ENCODE peak calls at places on chromosomes 16 and 17, in ten cellular contexts. J is ovary, U is A549, L is suprapubic skin, I is adrenal gland, Q is breast epithelium, P is testis, Y is heart left ventricle, G is tibial nerve, N is H54. A is an unnamed sample.

GRCh38 chr16:47584464-47585225 is 123.5 kb downstream of the PHKB start:
- DNase-seq in J (no peak), U (no peak), L (no peak), I (no peak), Q (no peak), P (no peak), Y (no peak), G (no peak), N (no peak), A (no peak)

GRCh38 chr17:44170499-44171201 is at the start of gene ASB16:
- DNase-seq in J (no peak), U (no peak), L (no peak), I (peak), Q (no peak), P (peak), Y (peak), G (no peak), N (no peak), A (no peak)

GRCh38 chr17:44889003-44889402 is 10.2 kb downstream of the EFTUD2 start:
- DNase-seq in J (no peak), U (no peak), L (no peak), I (peak), Q (no peak), P (no peak), Y (no peak), G (no peak), N (no peak), A (no peak)

GRCh38 chr17:5584971-5585794 is 874 bp upstream of the NLRP1 start:
- DNase-seq in J (no peak), U (no peak), L (no peak), I (no peak), Q (no peak), P (no peak), Y (no peak), G (no peak), N (peak), A (no peak)

GRCh38 chr16:66357523-66357928 is 9.0 kb upstream of the CDH5 start:
- DNase-seq in J (no peak), U (peak), L (no peak), I (peak), Q (peak), P (peak), Y (peak), G (peak), N (peak), A (no peak)

GRCh38 chr16:85600078-85600477 is 13.0 kb upstream of the GSE1 start:
- DNase-seq in J (no peak), U (no peak), L (no peak), I (no peak), Q (no peak), P (no peak), Y (no peak), G (no peak), N (no peak), A (no peak)

GRCh38 chr17:59494757-59495368 is 70.5 kb upstream of the DHX40 start:
- DNase-seq in J (no peak), U (no peak), L (no peak), I (no peak), Q (no peak), P (no peak), Y (no peak), G (no peak), N (no peak), A (no peak)

GRCh38 chr17:78997231-78997741 is 12.3 kb downstream of the CANT1 start:
- DNase-seq in J (no peak), U (no peak), L (peak), I (peak), Q (no peak), P (peak), Y (peak), G (no peak), N (no peak), A (no peak)

GRCh38 chr16:81606039-81606438 is 161.4 kb downstream of the CMIP start:
- DNase-seq in J (no peak), U (no peak), L (no peak), I (no peak), Q (no peak), P (no peak), Y (no peak), G (no peak), N (no peak), A (no peak)

GRCh38 chr16:4092547-4093265 is 23.5 kb downstream of the ADCY9 start:
- DNase-seq in J (no peak), U (no peak), L (no peak), I (no peak), Q (no peak), P (no peak), Y (no peak), G (no peak), N (no peak), A (no peak)

GRCh38 chr16:797120-797420 is 3.5 kb downstream of the GNG13 start:
- DNase-seq in J (no peak), U (no peak), L (no peak), I (no peak), Q (no peak), P (no peak), Y (no peak), G (no peak), N (no peak), A (no peak)

GRCh38 chr17:10727192-10727591 is 2.6 kb downstream of the TMEM220 start:
- DNase-seq in J (no peak), U (no peak), L (no peak), I (no peak), Q (no peak), P (no peak), Y (no peak), G (no peak), N (no peak), A (no peak)

GRCh38 chr16:14155572-14156213 is 84.6 kb downstream of the MRTFB start:
- DNase-seq in J (no peak), U (no peak), L (no peak), I (no peak), Q (no peak), P (no peak), Y (no peak), G (no peak), N (no peak), A (no peak)

GRCh38 chr17:45731459-45731858 is 52.7 kb upstream of the CRHR1 start:
- DNase-seq in J (no peak), U (no peak), L (no peak), I (no peak), Q (no peak), P (no peak), Y (no peak), G (no peak), N (no peak), A (no peak)

GRCh38 chr16:19165101-19165500 is 2.9 kb upstream of the SYT17 start:
- DNase-seq in J (no peak), U (no peak), L (no peak), I (no peak), Q (no peak), P (no peak), Y (no peak), G (no peak), N (no peak), A (no peak)

GRCh38 chr17:16937431-16937830 is 34.5 kb downstream of the TNFRSF13B start:
- DNase-seq in J (no peak), U (no peak), L (peak), I (no peak), Q (no peak), P (peak), Y (no peak), G (no peak), N (no peak), A (no peak)

GRCh38 chr17:75270966-75271232 is at the start of gene MIF4GD:
- DNase-seq in J (no peak), U (no peak), L (no peak), I (no peak), Q (no peak), P (no peak), Y (no peak), G (no peak), N (no peak), A (no peak)

GRCh38 chr16:68356249-68356918 is 45.6 kb downstream of the PRMT7 start:
- DNase-seq in J (no peak), U (no peak), L (no peak), I (peak), Q (no peak), P (no peak), Y (no peak), G (no peak), N (no peak), A (peak)

GRCh38 chr17:74812109-74812864 is 36.1 kb upstream of the NAT9 start:
- DNase-seq in J (peak), U (no peak), L (no peak), I (no peak), Q (no peak), P (peak), Y (peak), G (no peak), N (no peak), A (no peak)

GRCh38 chr17:38352245-38353083 is 820 bp downstream of the SOCS7 start:
- DNase-seq in J (no peak), U (peak), L (no peak), I (peak), Q (no peak), P (peak), Y (peak), G (no peak), N (no peak), A (no peak)

GRCh38 chr17:40373324-40373723 is 8.8 kb upstream of the GJD3 start:
- DNase-seq in J (no peak), U (no peak), L (no peak), I (no peak), Q (no peak), P (no peak), Y (no peak), G (no peak), N (no peak), A (no peak)

GRCh38 chr17:43702636-43703035 is 40.9 kb upstream of the MEOX1 start:
- DNase-seq in J (no peak), U (peak), L (no peak), I (no peak), Q (no peak), P (peak), Y (no peak), G (no peak), N (no peak), A (no peak)

GRCh38 chr17:83105512-83105911 is 26.1 kb downstream of the METRNL start:
- DNase-seq in J (no peak), U (no peak), L (no peak), I (no peak), Q (no peak), P (no peak), Y (no peak), G (no peak), N (no peak), A (no peak)

GRCh38 chr17:83106913-83107655 is 27.7 kb downstream of the METRNL start:
- DNase-seq in J (no peak), U (no peak), L (no peak), I (no peak), Q (no peak), P (no peak), Y (no peak), G (no peak), N (no peak), A (no peak)

GRCh38 chr17:83107656-83108048 is 28.2 kb downstream of the METRNL start:
- DNase-seq in J (no peak), U (no peak), L (no peak), I (no peak), Q (no peak), P (no peak), Y (no peak), G (no peak), N (no peak), A (no peak)

GRCh38 chr17:83104577-83105505 is 25.4 kb downstream of the METRNL start:
- DNase-seq in J (no peak), U (no peak), L (no peak), I (no peak), Q (no peak), P (no peak), Y (no peak), G (no peak), N (no peak), A (no peak)

GRCh38 chr17:83106036-83106577 is 26.7 kb downstream of the METRNL start:
- DNase-seq in J (no peak), U (no peak), L (no peak), I (no peak), Q (no peak), P (no peak), Y (no peak), G (no peak), N (no peak), A (no peak)
- TF ChIP-seq POLR2A in J (no peak), U (no peak), L (no peak), I (no peak), Q (no peak), P (no peak), Y (no peak), G (no peak), N (no peak), A (no peak)

DNA sequence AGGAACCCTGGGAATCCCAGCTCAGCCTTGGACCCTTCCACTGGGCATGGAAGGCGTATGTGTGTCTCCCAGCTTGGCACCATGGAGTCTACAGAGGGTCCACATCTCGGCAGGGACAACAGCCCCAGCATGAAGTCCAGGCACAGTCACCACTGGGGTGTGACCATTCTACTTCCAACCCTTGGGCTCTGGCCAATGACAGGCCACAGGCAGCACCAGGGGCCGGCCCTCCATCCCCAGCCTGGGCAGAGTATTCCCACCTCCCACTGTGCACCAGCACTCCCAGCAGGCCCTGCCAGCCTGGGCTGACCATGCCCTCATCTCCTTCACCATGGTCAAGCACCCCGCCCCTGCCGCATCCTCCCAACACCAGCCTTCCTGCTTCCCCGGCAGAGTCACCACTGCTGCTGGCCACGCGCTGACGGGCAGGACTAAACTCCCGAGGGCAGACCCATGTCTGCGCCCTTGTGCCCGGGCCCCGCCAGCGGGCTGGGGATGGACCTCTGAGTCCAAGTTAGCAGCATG is 9.5 kb upstream of the PPP1R27 start:
- DNase-seq in J (no peak), U (no peak), L (no peak), I (no peak), Q (no peak), P (no peak), Y (no peak), G (no peak), N (no peak), A (no peak)
- TF ChIP-seq POLR2A in J (no peak), U (no peak), L (no peak), I (no peak), Q (no peak), P (no peak), Y (no peak), G (no peak), N (no peak), A (no peak)

GRCh38 chr17:979539-980405 is at the start of gene NXN:
- DNase-seq in J (peak), U (peak), L (peak), I (peak), Q (peak), P (peak), Y (peak), G (peak), N (peak), A (peak)
- TF ChIP-seq POLR2A in J (no peak), U (peak), L (no peak), I (no peak), Q (no peak), P (no peak), Y (no peak), G (no peak), N (peak), A (no peak)

GRCh38 chr17:60600490-60601431 is 768 bp downstream of the PPM1D start:
- DNase-seq in J (peak), U (peak), L (peak), I (peak), Q (peak), P (peak), Y (peak), G (peak), N (peak), A (no peak)
- TF ChIP-seq POLR2A in J (peak), U (no peak), L (no peak), I (peak), Q (no peak), P (no peak), Y (no peak), G (peak), N (no peak), A (no peak)